ENCODE peak calls at places on chromosomes 2 and 18, in four cellular contexts. X is thoracic aorta, F is GM23248, W is prostate gland. K is an unnamed sample.
A peak's percentile ranks its signal among the peaks of the same experiment; 100 is the strongest.

GRCh38 chr2:177474904-177475474 is 82.4 kb downstream of the AGPS start:
- DNase-seq in X (no peak), W (no peak), F (peak; percentile 27), K (no peak)

GRCh38 chr2:1605659-1606400 is 138.5 kb downstream of the PXDN start:
- DNase-seq in X (no peak), W (no peak), F (peak; percentile 75), K (no peak)

GRCh38 chr2:148909114-148909513 is 34.1 kb downstream of the KIF5C start:
- DNase-seq in X (no peak), W (no peak), F (peak; percentile 5), K (no peak)

GRCh38 chr2:221844187-221844586 is 272.1 kb upstream of the EPHA4 start:
- DNase-seq in X (no peak), F (no peak), W (no peak), K (no peak)

GRCh38 chr2:206693399-206694137 is 24.6 kb downstream of the DYTN start:
- DNase-seq in F (peak; percentile 67), X (no peak), W (peak; percentile 46), K (no peak)

GRCh38 chr2:15953143-15953630 is 12.8 kb downstream of the MYCN start:
- DNase-seq in W (no peak), F (no peak), X (no peak), K (no peak)

GRCh38 chr2:157876771-157877108 is 610 bp upstream of the ACVR1 start:
- DNase-seq in F (no peak), X (no peak), W (no peak), K (no peak)

GRCh38 chr2:76170856-76171255 is 460.1 kb upstream of the GCFC2 start:
- DNase-seq in W (no peak), F (no peak), X (no peak), K (no peak)

GRCh38 chr2:191977754-191978153 is 130.9 kb upstream of the CAVIN2 start:
- DNase-seq in W (no peak), F (no peak), X (no peak), K (no peak)

GRCh38 chr2:221377061-221377460 is 195.0 kb downstream of the EPHA4 start:
- DNase-seq in F (peak; percentile 40), X (no peak), W (no peak), K (no peak)

GRCh38 chr2:7193457-7193856 is 276.2 kb downstream of the RNF144A start:
- DNase-seq in X (no peak), W (no peak), F (no peak), K (no peak)

GRCh38 chr2:17541514-17541950 is 1.0 kb downstream of the VSNL1 start:
- DNase-seq in W (no peak), X (no peak), F (no peak), K (no peak)

GRCh38 chr2:45329045-45329677 is 281.9 kb downstream of the SRBD1 start:
- DNase-seq in W (no peak), X (no peak), F (peak; percentile 68), K (no peak)

GRCh38 chr2:81467096-81467495 is 1162.5 kb upstream of the LRRTM1 start:
- DNase-seq in X (no peak), W (no peak), F (no peak), K (no peak)

GRCh38 chr18:46705521-46705920 is 48.5 kb upstream of the LOXHD1 start:
- DNase-seq in F (no peak), W (no peak), X (no peak), K (no peak)

GRCh38 chr2:196482119-196483065 is 157.1 kb upstream of the CCDC150 start:
- DNase-seq in W (no peak), X (no peak), F (peak; percentile 93), K (no peak)

DNA sequence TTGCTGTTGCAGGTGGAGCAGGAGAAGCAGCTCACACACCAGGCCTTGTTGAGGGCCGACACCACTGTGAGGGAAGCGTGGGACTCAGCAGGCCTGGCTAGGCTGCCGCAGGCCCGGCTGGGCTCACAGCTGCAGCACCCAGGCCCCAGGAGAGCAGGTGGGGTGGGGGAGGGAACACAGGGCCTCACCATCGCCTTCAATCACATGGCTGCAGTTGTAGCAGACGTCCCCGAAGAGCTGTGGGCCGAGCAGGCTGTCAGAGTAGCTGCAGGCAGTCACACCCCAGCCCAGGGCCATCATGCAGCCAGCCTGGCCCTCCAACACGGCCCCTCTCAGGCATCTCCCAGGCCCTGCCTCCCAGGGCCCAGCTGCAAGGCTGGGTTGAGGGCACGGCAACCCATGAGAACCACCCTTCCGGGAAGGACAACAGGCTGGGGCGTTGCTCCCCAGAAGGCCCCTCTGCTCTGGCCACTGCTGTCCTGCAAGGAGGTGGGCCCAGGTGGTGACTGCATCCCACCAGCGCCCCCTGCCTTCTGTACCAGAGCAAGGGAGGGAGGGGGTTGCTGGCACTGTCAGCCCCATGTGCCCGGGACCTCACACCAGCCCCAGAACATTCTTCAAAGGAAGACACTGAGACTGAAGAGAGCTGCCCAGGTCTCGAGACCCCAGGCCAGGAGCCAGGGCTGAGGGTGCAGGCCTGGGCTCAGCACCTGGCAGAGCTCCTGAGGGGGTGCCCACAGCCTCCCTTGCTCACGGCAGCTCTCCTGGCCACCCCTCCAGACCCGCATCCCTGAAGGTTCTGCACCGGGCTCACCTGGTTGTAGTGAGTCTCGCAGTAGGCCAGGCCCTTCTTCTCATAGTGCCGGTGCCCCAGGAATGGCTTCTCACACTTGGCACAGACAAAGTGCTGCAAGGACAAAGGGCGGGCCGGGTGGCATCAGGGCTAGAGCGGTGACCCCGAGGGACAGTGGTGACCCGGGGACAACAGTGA is 5.6 kb upstream of the GPR17 start:
- DNase-seq in F (peak; percentile 31), W (no peak), X (no peak), K (no peak)
- H3K4me3 ChIP-seq in F (no peak overlapping the region), W (no peak overlapping the region), X (no peak overlapping the region), K (no peak overlapping the region)

DNA sequence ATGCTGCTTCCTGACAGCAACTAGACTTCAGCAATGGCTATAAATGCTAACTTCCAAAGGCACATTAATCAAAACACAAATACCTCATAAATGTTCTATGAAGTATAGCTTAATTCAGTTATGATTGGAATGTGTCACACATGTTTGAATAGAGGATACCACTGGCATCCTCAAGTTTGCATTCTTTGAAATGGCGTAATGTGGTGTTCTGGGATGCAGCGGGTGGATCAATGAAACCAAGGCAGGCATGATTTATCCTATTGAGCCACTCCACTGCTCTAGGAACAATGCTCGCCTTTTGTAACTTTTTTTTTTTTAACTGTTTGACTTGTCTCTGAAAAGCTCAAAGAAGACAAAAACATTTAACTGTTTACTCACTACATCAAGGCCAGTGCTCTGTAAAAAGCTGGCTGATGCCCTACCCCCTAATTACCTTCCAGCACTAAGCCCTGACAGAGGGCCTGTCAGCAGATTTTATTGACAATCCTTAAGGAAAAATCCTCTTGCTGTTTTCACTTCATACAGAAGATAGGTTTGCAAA is 278.8 kb upstream of the SESTD1 start:
- DNase-seq in X (no peak), W (no peak), F (peak; percentile 7), K (no peak)
- H3K27ac ChIP-seq in X (no peak overlapping the region), W (no peak overlapping the region), F (no peak overlapping the region), K (no peak overlapping the region)

GRCh38 chr18:28087173-28087563 is 89.8 kb downstream of the CDH2 start:
- DNase-seq in X (no peak), F (peak; percentile 59), W (peak; percentile 39), K (no peak)

GRCh38 chr18:28095631-28096030 is 81.3 kb downstream of the CDH2 start:
- DNase-seq in W (no peak), F (peak; percentile 50), X (no peak), K (no peak)

GRCh38 chr18:28095041-28095440 is 81.9 kb downstream of the CDH2 start:
- DNase-seq in F (peak; percentile 65), X (no peak), W (no peak), K (no peak)

GRCh38 chr18:28088477-28088876 is 88.5 kb downstream of the CDH2 start:
- DNase-seq in X (no peak), W (no peak), F (no peak), K (no peak)

DNA sequence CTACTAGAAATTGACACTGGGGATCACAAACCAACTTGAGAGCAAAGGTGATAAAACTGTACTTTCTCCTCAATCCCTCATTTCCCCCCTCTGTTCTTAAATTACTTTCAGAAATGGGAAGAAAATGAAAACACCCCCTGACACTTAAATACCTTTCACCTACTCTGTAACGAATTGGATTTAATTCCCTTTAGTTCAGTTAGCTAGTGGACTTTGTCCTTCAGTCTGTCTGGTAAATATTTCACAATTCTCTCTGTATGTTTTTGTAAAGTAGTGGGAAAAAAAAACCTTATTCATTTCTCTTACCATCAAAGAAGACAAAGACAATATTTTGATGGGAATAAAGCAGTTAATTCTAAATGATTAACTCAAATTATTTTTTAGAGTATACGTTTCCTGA is 85.7 kb downstream of the CDH2 start:
- DNase-seq in X (no peak), F (no peak), W (no peak), K (no peak)
- H3K4me1 ChIP-seq in X (peaks cover 5% of the 10 kb centered on the region), F (peaks cover 34% of the 10 kb centered on the region), W (no peaks in the 10 kb centered on the region), K (peaks cover 12% of the 10 kb centered on the region)

GRCh38 chr18:50281972-50282520 is 723 bp upstream of the MBD1 start:
- DNase-seq in W (no peak), F (no peak), X (no peak), K (no peak)

GRCh38 chr18:50277935-50278334 is 3.4 kb downstream of the MBD1 start:
- DNase-seq in F (peak; percentile 47), X (no peak), W (no peak), K (no peak)

GRCh38 chr18:50281295-50281971 is at the start of gene MBD1:
- DNase-seq in F (peak; percentile 99), X (peak; percentile 91), W (peak; percentile 96), K (peak; percentile 97)

GRCh38 chr18:50280707-50281294 is 522 bp downstream of the MBD1 start:
- DNase-seq in X (no peak), W (no peak), F (peak; percentile 14), K (no peak)

GRCh38 chr18:50279752-50280151 is 1.6 kb downstream of the MBD1 start:
- DNase-seq in W (no peak), X (no peak), F (no peak), K (no peak)
- H3K4me3 ChIP-seq in W (no peak overlapping the region), X (peak overlapping the region; percentile 90), F (peak overlapping the region; percentile 92), K (peak overlapping the region; percentile 93)

DNA sequence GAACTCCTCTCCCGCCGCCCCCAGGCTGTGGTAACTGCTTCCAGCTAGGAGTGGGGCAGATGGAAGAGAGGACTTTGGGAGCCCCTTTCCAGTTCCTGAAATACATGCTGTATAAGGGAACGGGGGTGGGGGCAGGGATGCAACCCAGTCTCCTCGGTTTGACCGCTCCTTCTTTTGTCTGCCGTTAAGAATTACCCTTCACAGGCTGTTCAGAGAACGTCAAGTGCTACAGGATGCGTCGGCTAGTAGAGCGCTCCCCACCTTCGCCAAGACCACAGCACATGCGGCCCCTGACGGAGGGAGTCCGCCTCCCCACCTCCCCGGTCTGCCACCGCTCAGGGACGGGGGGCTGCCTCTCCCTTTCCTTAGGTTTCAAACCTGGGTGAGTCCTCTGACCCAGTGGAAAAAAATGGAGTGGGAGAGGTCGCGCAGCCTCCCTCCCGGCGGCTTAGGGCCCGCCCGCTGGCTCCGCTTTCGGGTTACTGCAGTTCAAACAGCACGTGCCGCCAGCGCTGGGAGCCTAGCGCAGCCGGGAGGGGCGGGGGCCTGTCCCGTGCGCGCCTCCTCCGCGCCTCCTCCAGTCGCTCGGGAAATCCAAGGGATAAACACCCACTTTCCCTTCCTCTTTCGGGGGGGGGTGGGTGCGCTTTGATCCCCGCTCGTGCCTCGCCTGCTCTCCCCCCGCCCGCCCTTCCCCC is 4.8 kb downstream of the CYP26B1 start:
- DNase-seq in W (peak; percentile 42), F (peak; percentile 67), X (no peak), K (peak; percentile 91)
- H3K27ac ChIP-seq in W (no peak overlapping the region), F (no peak overlapping the region), X (peak overlapping the region; percentile 80), K (peak overlapping the region; percentile 65)